ENCODE peak calls at places on chromosome 11, in five cellular contexts. G is BJ, V is mammary epithelial cell, I is choroid plexus epithelial cell, P is stomach. A is an unnamed sample.

GRCh38 chr11:65468874-65469333 is 29.9 kb upstream of the MALAT1 start:
- DNase-seq in G (no peak), V (peak; percentile 82), I (peak; percentile 66), P (peak; percentile 93), A (no peak)

GRCh38 chr11:66247295-66247694 is 21.1 kb upstream of the RAB1B start:
- DNase-seq in G (no peak), V (no peak), I (no peak), P (no peak), A (no peak)

GRCh38 chr11:71525188-71525937 is 1.7 kb upstream of the KRTAP5-7 start:
- DNase-seq in G (no peak), V (no peak), I (no peak), P (no peak), A (no peak)

GRCh38 chr11:44565746-44566558 is 489 bp downstream of the CD82 start:
- DNase-seq in G (no peak), V (no peak), I (no peak), P (no peak), A (no peak)

GRCh38 chr11:121741954-121742361 is 289.2 kb upstream of the SORL1-AS1 start:
- DNase-seq in G (no peak), V (no peak), I (peak; percentile 64), P (no peak), A (no peak)

GRCh38 chr11:76587810-76588454 is 82.6 kb downstream of the LRRC32 start:
- DNase-seq in G (no peak), V (no peak), I (peak; percentile 39), P (no peak), A (no peak)

GRCh38 chr11:44776840-44777536 is 50.2 kb downstream of the TSPAN18 start:
- DNase-seq in G (no peak), V (no peak), I (no peak), P (peak; percentile 21), A (no peak)

GRCh38 chr11:33214187-33214586 is 43.0 kb upstream of the HIPK3 start:
- DNase-seq in G (no peak), V (peak; percentile 32), I (peak; percentile 21), P (no peak), A (no peak)

GRCh38 chr11:36557991-36558390 is 9.8 kb upstream of the RAG1 start:
- DNase-seq in G (no peak), V (peak; percentile 36), I (no peak), P (no peak), A (no peak)

GRCh38 chr11:33594188-33594587 is 106.4 kb downstream of the C11orf91 start:
- DNase-seq in G (no peak), V (no peak), I (no peak), P (no peak), A (no peak)

GRCh38 chr11:111331711-111332479 is 33.5 kb downstream of the POU2AF3 start:
- DNase-seq in G (no peak), V (peak; percentile 39), I (no peak), P (no peak), A (no peak)

GRCh38 chr11:102546923-102547471 is 16.4 kb upstream of the MMP7 start:
- DNase-seq in G (no peak), V (no peak), I (no peak), P (no peak), A (no peak)

GRCh38 chr11:8361206-8361605 is 97.5 kb upstream of the LMO1 start:
- DNase-seq in G (no peak), V (no peak), I (no peak), P (no peak), A (no peak)

GRCh38 chr11:127074151-127074761 is 73.7 kb upstream of the KIRREL3 start:
- DNase-seq in G (peak; percentile 45), V (peak; percentile 56), I (no peak), P (no peak), A (peak; percentile 29)

GRCh38 chr11:61198391-61198790 is 4.9 kb upstream of the PGA3 start:
- DNase-seq in G (no peak), V (no peak), I (no peak), P (peak; percentile 91), A (no peak)

GRCh38 chr11:126799974-126800373 is 200.6 kb downstream of the KIRREL3 start:
- DNase-seq in G (peak; percentile 45), V (no peak), I (no peak), P (no peak), A (peak; percentile 26)

GRCh38 chr11:19374189-19374588 is 133.4 kb upstream of the E2F8 start:
- DNase-seq in G (peak; percentile 76), V (peak; percentile 93), I (peak; percentile 83), P (no peak), A (peak; percentile 88)

GRCh38 chr11:44744160-44744559 is 17.4 kb downstream of the TSPAN18 start:
- DNase-seq in G (no peak), V (no peak), I (no peak), P (no peak), A (no peak)

GRCh38 chr11:117794772-117795629 is 2.0 kb downstream of the DSCAML1 start:
- DNase-seq in G (no peak), V (no peak), I (no peak), P (no peak), A (no peak)

GRCh38 chr11:113873241-113873626 is 2.1 kb downstream of the USP28 start:
- DNase-seq in G (no peak), V (no peak), I (peak; percentile 53), P (no peak), A (no peak)

GRCh38 chr11:120324932-120325810 is at the start of gene TLCD5:
- DNase-seq in G (no peak), V (peak; percentile 60), I (peak; percentile 76), P (peak; percentile 55), A (no peak)

GRCh38 chr11:9853929-9854557 is 190.2 kb downstream of the SWAP70 start:
- DNase-seq in G (no peak), V (no peak), I (no peak), P (no peak), A (no peak)

GRCh38 chr11:72202571-72202970 is 10.6 kb downstream of the FOLR1 start:
- DNase-seq in G (no peak), V (no peak), I (no peak), P (peak; percentile 23), A (no peak)

GRCh38 chr11:9664276-9665171 is 647 bp downstream of the SWAP70 start:
- DNase-seq in G (no peak), V (peak; percentile 51), I (peak; percentile 72), P (peak; percentile 48), A (no peak)

GRCh38 chr11:14052198-14052597 is 89.7 kb downstream of the SPON1 start:
- DNase-seq in G (no peak), V (no peak), I (no peak), P (no peak), A (no peak)

GRCh38 chr11:57233702-57234101 is 3.3 kb downstream of the APLNR start:
- DNase-seq in G (no peak), V (no peak), I (no peak), P (no peak), A (no peak)

GRCh38 chr11:10639350-10639749 is 54.2 kb downstream of the IRAG1 start:
- DNase-seq in G (no peak), V (no peak), I (no peak), P (no peak), A (no peak)

GRCh38 chr11:70552167-70552435 is 153.8 kb downstream of the CTTN start:
- DNase-seq in G (no peak), V (no peak), I (no peak), P (no peak), A (no peak)

GRCh38 chr11:79095424-79095823 is 345.4 kb downstream of the TENM4 start:
- DNase-seq in G (no peak), V (no peak), I (no peak), P (no peak), A (no peak)
- H3K4me3 ChIP-seq in G (no peak overlapping the region), V (no peak overlapping the region), I (no peak overlapping the region), P (no peak overlapping the region), A (no peak overlapping the region)

DNA sequence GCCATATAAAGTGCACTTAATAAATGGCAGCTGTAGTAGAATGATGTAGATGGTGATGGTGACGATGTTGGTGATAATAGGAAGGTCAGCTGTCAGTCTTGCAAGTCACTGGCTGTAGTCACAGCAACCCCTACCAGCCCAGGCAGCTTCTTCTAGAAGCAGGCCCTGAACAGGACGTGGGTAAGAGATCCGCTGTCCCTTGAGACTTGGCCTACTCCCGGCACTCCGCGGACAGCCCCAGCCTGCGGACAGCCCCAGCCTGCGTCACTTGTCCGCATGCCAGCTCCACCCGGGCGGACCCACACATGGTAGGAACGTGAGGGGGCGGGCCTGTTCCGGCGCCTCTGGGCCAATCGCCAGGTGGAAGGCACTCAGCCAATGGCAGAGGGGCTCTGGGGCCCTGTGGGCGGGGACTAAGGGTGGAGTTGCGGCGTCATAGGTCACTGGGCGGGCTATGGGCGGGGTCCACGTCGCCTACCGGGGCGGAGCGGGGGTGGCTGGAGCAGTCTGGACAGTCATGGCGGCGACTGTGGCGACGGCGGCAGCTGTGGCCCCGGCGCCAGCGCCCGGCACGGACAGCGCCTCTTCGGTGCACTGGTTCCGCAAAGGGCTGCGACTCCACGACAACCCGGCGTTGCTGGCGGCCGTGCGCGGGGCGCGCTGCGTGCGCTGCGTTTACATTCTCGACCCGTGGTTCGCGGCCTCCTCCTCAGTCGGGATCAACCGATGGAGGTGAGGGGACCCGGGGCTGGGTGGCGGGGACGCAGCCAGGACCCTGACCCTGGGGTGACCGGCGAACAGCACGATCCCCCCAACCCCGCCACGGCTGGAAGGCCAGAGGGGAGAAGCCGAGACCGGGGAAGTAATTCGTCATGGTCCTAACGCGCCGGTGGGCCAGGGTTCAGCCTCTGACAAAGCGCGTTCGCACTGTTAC is at the start of gene CRY2:
- DNase-seq in G (peak; percentile 81), V (peak; percentile 97), I (peak; percentile 99), P (peak; percentile 100), A (peak; percentile 93)
- TF ChIP-seq CTCF in G (no peak), V (no peak), I (no peak), P (no peak), A (no peak)

GRCh38 chr11:47565340-47566165 is at the start of gene PTPMT1:
- DNase-seq in G (no peak), V (peak; percentile 62), I (peak; percentile 68), P (peak; percentile 77), A (no peak)
- H3K4me3 ChIP-seq in G (peak within 1 kb of the TSS; percentile 68), V (peak within 1 kb of the TSS; percentile 94), I (peak within 1 kb of the TSS; percentile 81), P (peak within 1 kb of the TSS; percentile 95), A (peak within 1 kb of the TSS; percentile 74)

DNA sequence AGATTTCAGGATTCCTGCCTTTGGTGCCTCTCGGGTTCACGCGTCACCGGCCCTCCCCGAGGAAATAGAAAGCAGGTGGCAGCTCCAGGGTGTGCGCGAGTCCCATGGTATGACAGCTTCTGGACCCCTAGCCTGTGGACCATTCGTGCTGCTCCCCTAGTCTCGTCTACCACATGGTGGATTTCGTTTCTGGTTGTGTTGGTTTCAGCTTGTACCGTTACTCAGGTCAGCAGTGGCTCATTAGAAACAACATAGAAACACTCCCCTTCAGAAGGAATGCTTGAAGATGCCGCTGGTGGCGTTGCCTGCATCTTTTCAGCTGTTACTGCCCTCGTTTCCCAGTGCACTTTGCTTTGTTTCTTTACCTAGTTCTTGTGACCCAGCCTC is 705 bp downstream of the TTC17 start:
- DNase-seq in G (no peak), V (peak; percentile 36), I (peak; percentile 57), P (no peak), A (no peak)
- TF ChIP-seq CTCF in G (no peak), V (no peak), I (no peak), P (no peak), A (no peak)